ENCODE peak calls at places on chromosomes 2 and 18, in seven cellular contexts. K is IMR-90, R is neural progenitor cell, U is DND-41, Q is mammary epithelial cell, Y is endothelial cell of umbilical vein, C is GM23338. B is an unnamed sample.

GRCh38 chr2:160426604-160427003 is 67.0 kb downstream of the RBMS1 start:
- DNase-seq in C (peak; percentile 19), Y (no peak), K (no peak), R (peak; percentile 66), U (no peak), Q (no peak), B (no peak)

GRCh38 chr2:108534577-108535379 is 508 bp downstream of the LIMS1 start:
- DNase-seq in C (peak; percentile 46), K (no peak), U (peak; percentile 47), R (peak; percentile 61), Q (peak; percentile 35), Y (peak; percentile 75), B (peak; percentile 57)

GRCh38 chr2:219449609-219450008 is 15.0 kb downstream of the SPEG start:
- DNase-seq in U (no peak), Y (no peak), K (no peak), Q (no peak), R (no peak), C (no peak), B (no peak)

GRCh38 chr2:20614201-20615045 is 36.5 kb downstream of the HS1BP3 start:
- DNase-seq in Q (no peak), Y (no peak), C (peak; percentile 47), U (no peak), K (no peak), R (peak; percentile 83), B (peak; percentile 23)

GRCh38 chr2:85437488-85438290 is 19.2 kb downstream of the SH2D6 start:
- DNase-seq in Q (peak; percentile 60), C (peak; percentile 79), U (peak; percentile 73), K (peak; percentile 77), Y (peak; percentile 82), R (peak; percentile 70), B (peak; percentile 77)

GRCh38 chr2:68994864-68995263 is 18.1 kb upstream of the ANTXR1 start:
- DNase-seq in K (peak; percentile 33), Q (no peak), R (no peak), Y (no peak), C (no peak), U (no peak), B (no peak)

GRCh38 chr18:52340466-52341378 is 725 bp downstream of the DCC start:
- DNase-seq in C (peak; percentile 38), Q (peak; percentile 19), Y (no peak), R (peak; percentile 16), K (no peak), U (no peak), B (no peak)

GRCh38 chr18:51211552-51211951 is 14.1 kb upstream of the MEX3C start:
- DNase-seq in C (no peak), U (no peak), Y (peak; percentile 83), Q (peak; percentile 99), R (no peak), K (peak; percentile 59), B (no peak)

GRCh38 chr2:213306320-213306942 is 22.2 kb downstream of the SPAG16 start:
- DNase-seq in C (no peak), Q (peak; percentile 52), K (peak; percentile 65), U (no peak), R (no peak), Y (no peak), B (no peak)

GRCh38 chr2:48126180-48126579 is 219.9 kb upstream of the FBXO11 start:
- DNase-seq in R (no peak), K (peak; percentile 75), Q (no peak), U (no peak), C (no peak), Y (no peak), B (no peak)

GRCh38 chr2:71852141-71852711 is 295.4 kb downstream of the CYP26B1 start:
- DNase-seq in Q (no peak), R (no peak), U (no peak), C (peak; percentile 36), Y (no peak), K (no peak), B (no peak)

GRCh38 chr2:38907242-38907641 is 17.6 kb downstream of the ARHGEF33 start:
- DNase-seq in Y (no peak), K (no peak), C (no peak), U (no peak), R (no peak), Q (no peak), B (no peak)

GRCh38 chr2:15906778-15907177 is 33.6 kb upstream of the MYCN start:
- DNase-seq in U (no peak), Y (no peak), C (no peak), Q (no peak), R (no peak), K (no peak), B (no peak)

GRCh38 chr2:223056656-223057418 is 4.8 kb downstream of the KCNE4 start:
- DNase-seq in K (peak; percentile 60), R (no peak), Q (no peak), U (no peak), C (no peak), Y (no peak), B (no peak)

GRCh38 chr18:48872234-48873145 is 78.3 kb downstream of the SMAD7 start:
- DNase-seq in K (peak; percentile 45), Y (no peak), U (no peak), C (no peak), Q (peak; percentile 45), R (no peak), B (no peak)

GRCh38 chr18:79815657-79816056 is 17.9 kb downstream of the KCNG2 start:
- DNase-seq in K (no peak), Y (no peak), U (no peak), Q (no peak), R (no peak), C (no peak), B (no peak)

DNA sequence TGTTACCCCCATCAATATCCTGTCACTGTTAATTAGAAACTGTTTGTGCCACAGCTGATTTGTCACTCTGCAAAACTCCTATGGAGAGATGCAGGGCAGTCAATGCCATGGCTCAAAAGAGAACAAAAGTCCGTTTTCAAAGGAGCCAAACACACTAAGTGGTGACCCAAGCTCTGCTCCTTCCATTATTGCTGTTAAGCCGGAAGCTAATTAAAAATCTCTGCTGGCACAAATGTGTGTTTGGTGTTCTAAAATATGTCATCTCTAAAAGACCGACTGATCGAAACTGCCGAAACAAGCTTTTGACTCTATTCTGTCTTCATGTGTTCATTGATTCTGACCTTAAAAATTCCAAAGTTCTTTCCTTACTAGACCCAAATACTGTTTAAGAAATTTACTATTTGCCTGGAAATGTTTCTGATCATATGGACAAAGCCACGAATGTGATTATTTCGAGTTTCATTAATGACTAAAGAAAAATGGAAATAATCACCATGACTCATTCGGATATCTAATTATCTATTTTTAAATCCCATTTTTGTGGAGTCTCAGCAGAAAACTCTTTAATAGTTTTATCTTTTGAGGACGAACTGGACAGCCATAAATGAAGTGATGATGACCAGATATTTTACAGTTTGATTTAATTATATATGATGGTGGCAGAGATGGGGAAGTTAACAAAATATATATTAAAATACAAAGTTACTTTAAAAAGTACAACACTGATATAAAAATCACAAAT is 287.6 kb downstream of the SOCS6 start:
- DNase-seq in R (peak; percentile 6), K (no peak), C (no peak), Q (no peak), Y (no peak), U (no peak), B (no peak)
- TF ChIP-seq CTCF in R (no peak), K (no peak), C (no peak), Q (no peak), Y (no peak), U (no peak), B (no peak)

GRCh38 chr2:226153553-226153952 is 646.1 kb downstream of the IRS1 start:
- DNase-seq in K (no peak), R (no peak), U (no peak), C (no peak), Y (no peak), Q (no peak), B (no peak)

GRCh38 chr2:226155476-226155875 is 644.1 kb downstream of the IRS1 start:
- DNase-seq in Y (no peak), C (no peak), U (no peak), Q (no peak), R (no peak), K (no peak), B (no peak)

GRCh38 chr2:226154610-226155009 is 645.0 kb downstream of the IRS1 start:
- DNase-seq in Y (no peak), U (no peak), K (no peak), R (no peak), C (no peak), Q (no peak), B (no peak)

GRCh38 chr2:226151157-226151556 is 648.5 kb downstream of the IRS1 start:
- DNase-seq in K (peak; percentile 10), U (no peak), Y (no peak), Q (no peak), R (no peak), C (no peak), B (no peak)
- H2AFZ ChIP-seq in K (peak overlapping the region; percentile 70), U (no peak overlapping the region), Y (no peak overlapping the region), Q (peak overlapping the region; percentile 47), R (peak overlapping the region; percentile 14), C (no peak overlapping the region), B (no peak overlapping the region)

GRCh38 chr18:500230-500555 is 308 bp downstream of the COLEC12 start:
- DNase-seq in K (no peak), U (no peak), C (peak; percentile 66), R (peak; percentile 56), Q (peak; percentile 11), Y (no peak), B (no peak)
- TF ChIP-seq CTCF in K (no peak), U (no peak), C (no peak), R (peak; percentile 44), Q (no peak), Y (no peak), B (no peak)

DNA sequence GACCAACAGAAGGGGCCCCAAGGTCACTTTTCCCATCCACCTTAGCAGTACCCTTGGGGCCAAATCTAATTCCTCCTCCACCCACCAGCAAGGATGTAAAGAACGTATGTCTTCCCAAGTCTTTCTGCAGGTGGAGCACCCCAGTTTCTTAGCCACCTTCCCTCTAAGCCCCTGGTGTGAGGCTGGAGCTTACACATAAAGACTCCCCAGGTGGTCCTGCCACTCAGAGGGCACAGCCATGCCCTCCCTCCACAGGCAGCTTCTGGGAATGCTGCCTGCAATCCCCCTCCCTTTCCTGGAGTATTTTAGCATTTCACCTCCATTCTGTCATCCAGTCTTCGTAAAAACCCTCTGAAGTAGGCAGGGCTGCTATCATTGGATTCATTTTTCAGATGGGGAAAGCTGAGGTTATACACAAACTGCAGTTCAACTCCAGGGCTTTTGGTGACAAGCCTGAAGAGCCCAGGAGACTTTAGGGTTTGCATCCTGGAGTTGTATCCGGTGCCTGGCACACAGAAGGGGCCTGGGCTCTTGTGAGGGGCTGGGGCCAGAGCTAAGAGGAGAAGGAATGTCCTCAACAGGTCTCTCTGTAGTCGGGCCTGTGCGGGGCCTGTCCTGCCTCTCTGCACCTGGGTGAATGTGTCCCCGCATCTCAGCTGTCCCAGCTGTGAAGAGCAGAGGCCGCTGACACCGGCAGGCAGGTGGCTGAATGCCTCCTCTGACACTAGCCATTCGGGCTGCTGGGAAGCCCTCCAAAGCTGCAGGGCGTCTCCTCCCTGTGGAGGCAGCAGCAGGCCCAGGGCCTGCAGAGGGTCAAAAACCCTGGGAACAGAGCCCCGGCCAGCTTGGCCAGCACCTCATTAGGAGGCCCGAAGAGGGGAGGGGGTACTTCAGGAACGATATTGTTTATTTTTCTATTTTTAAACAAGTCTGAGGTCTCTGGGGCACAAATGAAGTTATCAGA is 27.6 kb downstream of the CIB4 start:
- DNase-seq in K (no peak), U (no peak), C (peak; percentile 57), Q (no peak), R (peak; percentile 73), Y (no peak), B (no peak)
- H2AFZ ChIP-seq in K (no peak overlapping the region), U (no peak overlapping the region), C (no peak overlapping the region), Q (no peak overlapping the region), R (no peak overlapping the region), Y (no peak overlapping the region), B (no peak overlapping the region)